ENCODE peak calls at places on chromosomes 16 and 17, in seven cellular contexts. C, E, X, P, J, H and Z are unnamed samples.

GRCh38 chr16:2516391-2517240 is 2.9 kb downstream of the ATP6V0C start:
- DNase-seq in C (no peak), E (no peak), X (no peak), P (peak), J (no peak), H (no peak), Z (no peak)

GRCh38 chr16:87847467-87847784 is 21.9 kb downstream of the SLC7A5 start:
- DNase-seq in C (no peak), E (no peak), X (no peak), P (no peak), J (no peak), H (no peak), Z (no peak)

GRCh38 chr17:76529643-76530488 is 7.6 kb downstream of the CYGB start:
- DNase-seq in C (no peak), E (peak), X (peak), P (peak), J (peak), H (no peak), Z (peak)

GRCh38 chr16:920722-921121 is 50.1 kb downstream of the LMF1 start:
- DNase-seq in C (no peak), E (peak), X (peak), P (no peak), J (peak), H (no peak), Z (peak)

GRCh38 chr17:79791354-79792123 is 5.3 kb downstream of the CBX8 start:
- DNase-seq in C (no peak), E (no peak), X (no peak), P (no peak), J (no peak), H (no peak), Z (no peak)

GRCh38 chr17:39794249-39794970 is 56.7 kb downstream of the GRB7 start:
- DNase-seq in C (no peak), E (no peak), X (no peak), P (no peak), J (no peak), H (no peak), Z (no peak)

GRCh38 chr16:82016268-82016667 is 5.0 kb upstream of the SDR42E1 start:
- DNase-seq in C (peak), E (peak), X (peak), P (no peak), J (no peak), H (no peak), Z (peak)

GRCh38 chr17:42891539-42892152 is 9.0 kb upstream of the G6PC1 start:
- DNase-seq in C (no peak), E (no peak), X (peak), P (peak), J (peak), H (no peak), Z (peak)

GRCh38 chr17:75350706-75351105 is 54.8 kb downstream of the GRB2 start:
- DNase-seq in C (no peak), E (no peak), X (no peak), P (no peak), J (no peak), H (no peak), Z (no peak)

GRCh38 chr16:66988197-66988788 is at the start of gene CES4A:
- DNase-seq in C (no peak), E (peak), X (peak), P (no peak), J (no peak), H (no peak), Z (peak)

GRCh38 chr17:71919181-71919580 is 201.6 kb upstream of the SOX9 start:
- DNase-seq in C (no peak), E (no peak), X (no peak), P (no peak), J (peak), H (no peak), Z (peak)

GRCh38 chr16:49918257-49918656 is 62.3 kb upstream of the ZNF423 start:
- DNase-seq in C (no peak), E (no peak), X (no peak), P (no peak), J (no peak), H (no peak), Z (no peak)

GRCh38 chr16:74503412-74503811 is 82.1 kb upstream of the CLEC18B start:
- DNase-seq in C (no peak), E (no peak), X (no peak), P (no peak), J (no peak), H (no peak), Z (no peak)

GRCh38 chr17:31740611-31741082 is 118.4 kb downstream of the COPRS start:
- DNase-seq in C (no peak), E (peak), X (peak), P (no peak), J (no peak), H (peak), Z (peak)

GRCh38 chr17:59380474-59380873 is 49.0 kb downstream of the YPEL2 start:
- DNase-seq in C (no peak), E (no peak), X (no peak), P (no peak), J (no peak), H (no peak), Z (no peak)

GRCh38 chr16:8375208-8375607 is 215.1 kb downstream of the TMEM114 start:
- DNase-seq in C (no peak), E (no peak), X (no peak), P (no peak), J (no peak), H (no peak), Z (no peak)

GRCh38 chr17:75523647-75524046 is 1.9 kb upstream of the LLGL2 start:
- DNase-seq in C (no peak), E (no peak), X (no peak), P (no peak), J (no peak), H (no peak), Z (no peak)

GRCh38 chr17:78103311-78103710 is 25.2 kb downstream of the TMC6 start:
- DNase-seq in C (no peak), E (no peak), X (no peak), P (no peak), J (no peak), H (no peak), Z (no peak)

GRCh38 chr16:65713409-65713808 is 591.5 kb upstream of the CDH11 start:
- DNase-seq in C (no peak), E (no peak), X (no peak), P (no peak), J (no peak), H (no peak), Z (no peak)

GRCh38 chr16:54873081-54873480 is 57.6 kb upstream of the IRX5 start:
- DNase-seq in C (no peak), E (no peak), X (peak), P (no peak), J (no peak), H (no peak), Z (peak)

GRCh38 chr16:75263963-75264445 is 12.6 kb upstream of the BCAR1 start:
- DNase-seq in C (no peak), E (no peak), X (peak), P (no peak), J (no peak), H (no peak), Z (no peak)

GRCh38 chr17:73316919-73317505 is 5.2 kb upstream of the CDC42EP4 start:
- DNase-seq in C (no peak), E (peak), X (peak), P (no peak), J (no peak), H (no peak), Z (peak)

GRCh38 chr16:68235105-68235881 is 634 bp downstream of the ESRP2 start:
- DNase-seq in C (peak), E (no peak), X (no peak), P (peak), J (no peak), H (no peak), Z (no peak)

GRCh38 chr17:75549246-75550138 is 24.0 kb downstream of the LLGL2 start:
- DNase-seq in C (peak), E (no peak), X (no peak), P (no peak), J (peak), H (no peak), Z (no peak)

GRCh38 chr17:50547035-50547735 is at the start of gene SPATA20:
- DNase-seq in C (peak), E (peak), X (peak), P (peak), J (peak), H (no peak), Z (peak)

GRCh38 chr17:77408284-77408683 is 267.5 kb downstream of the SEC14L1 start:
- DNase-seq in C (no peak), E (no peak), X (no peak), P (peak), J (no peak), H (no peak), Z (no peak)

GRCh38 chr17:4247981-4248388 is 15.8 kb downstream of the ANKFY1 start:
- DNase-seq in C (peak), E (no peak), X (no peak), P (no peak), J (peak), H (no peak), Z (no peak)

GRCh38 chr17:66985838-66986237 is 21.3 kb downstream of the CACNG4 start:
- DNase-seq in C (no peak), E (no peak), X (no peak), P (no peak), J (no peak), H (no peak), Z (no peak)

GRCh38 chr17:71237903-71238538 is 882.8 kb upstream of the SOX9 start:
- DNase-seq in C (no peak), E (peak), X (peak), P (no peak), J (no peak), H (no peak), Z (peak)

GRCh38 chr17:47257651-47258339 is 4.2 kb downstream of the ITGB3 start:
- DNase-seq in C (no peak), E (peak), X (peak), P (no peak), J (no peak), H (no peak), Z (peak)

GRCh38 chr16:63789603-63790002 is 1332.3 kb downstream of the CDH11 start:
- DNase-seq in C (no peak), E (peak), X (peak), P (no peak), J (no peak), H (no peak), Z (no peak)

GRCh38 chr16:4094138-4094773 is 22.0 kb downstream of the ADCY9 start:
- DNase-seq in C (no peak), E (no peak), X (no peak), P (no peak), J (no peak), H (no peak), Z (no peak)

GRCh38 chr17:10384175-10384574 is 11.4 kb upstream of the MYH13 start:
- DNase-seq in C (no peak), E (peak), X (peak), P (no peak), J (no peak), H (no peak), Z (peak)

GRCh38 chr17:57294629-57295501 is 38.5 kb downstream of the MSI2 start:
- DNase-seq in C (no peak), E (no peak), X (no peak), P (no peak), J (no peak), H (no peak), Z (no peak)

GRCh38 chr16:4372578-4373355 is 1.1 kb downstream of the VASN start:
- DNase-seq in C (no peak), E (peak), X (peak), P (peak), J (no peak), H (no peak), Z (peak)

GRCh38 chr16:64167851-64168770 is 953.8 kb downstream of the CDH11 start:
- DNase-seq in C (no peak), E (no peak), X (no peak), P (no peak), J (no peak), H (no peak), Z (no peak)

GRCh38 chr17:66716236-66717026 is 118.5 kb upstream of the CACNG5 start:
- DNase-seq in C (no peak), E (peak), X (no peak), P (no peak), J (no peak), H (no peak), Z (no peak)

GRCh38 chr17:62595484-62595883 is 32.0 kb upstream of the MRC2 start:
- DNase-seq in C (no peak), E (no peak), X (no peak), P (no peak), J (no peak), H (no peak), Z (no peak)

GRCh38 chr17:62597150-62597549 is 30.3 kb upstream of the MRC2 start:
- DNase-seq in C (no peak), E (no peak), X (no peak), P (no peak), J (no peak), H (no peak), Z (no peak)

GRCh38 chr17:62599964-62600657 is 27.4 kb upstream of the MRC2 start:
- DNase-seq in C (no peak), E (no peak), X (no peak), P (no peak), J (no peak), H (no peak), Z (no peak)

GRCh38 chr17:62596662-62597061 is 30.8 kb upstream of the MRC2 start:
- DNase-seq in C (no peak), E (no peak), X (no peak), P (no peak), J (no peak), H (no peak), Z (no peak)

GRCh38 chr17:62597920-62598319 is 29.6 kb upstream of the MRC2 start:
- DNase-seq in C (no peak), E (peak), X (peak), P (peak), J (peak), H (no peak), Z (peak)
- H3K4me3 ChIP-seq in C (no peak), E (no peak), X (no peak), P (no peak), J (no peak), H (no peak), Z (no peak)

DNA sequence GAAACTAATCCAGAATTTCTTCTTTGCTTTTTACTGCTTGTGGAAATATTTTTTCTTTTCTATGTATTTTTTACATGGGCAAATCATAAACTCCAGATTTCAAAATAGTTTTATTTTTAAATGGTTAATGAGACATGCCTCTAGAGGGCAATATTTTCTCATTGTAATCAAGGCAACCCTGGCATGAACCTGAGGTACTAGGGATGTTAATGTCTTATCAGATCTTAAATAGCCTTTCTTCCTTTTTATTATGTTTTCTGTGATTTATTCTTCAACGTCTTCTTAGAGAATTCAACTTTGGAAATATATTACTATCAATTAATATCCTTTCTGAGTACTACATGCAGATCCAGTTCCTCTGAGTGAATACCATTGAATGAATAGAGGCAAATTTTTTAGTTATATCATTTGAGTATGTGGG is 324.7 kb downstream of the BCAS3 start:
- DNase-seq in C (no peak), E (peak), X (peak), P (no peak), J (no peak), H (no peak), Z (peak)
- TF ChIP-seq CTCF in C (peak), E (peak), X (peak), P (peak), J (no peak), H (no peak), Z (peak)

DNA sequence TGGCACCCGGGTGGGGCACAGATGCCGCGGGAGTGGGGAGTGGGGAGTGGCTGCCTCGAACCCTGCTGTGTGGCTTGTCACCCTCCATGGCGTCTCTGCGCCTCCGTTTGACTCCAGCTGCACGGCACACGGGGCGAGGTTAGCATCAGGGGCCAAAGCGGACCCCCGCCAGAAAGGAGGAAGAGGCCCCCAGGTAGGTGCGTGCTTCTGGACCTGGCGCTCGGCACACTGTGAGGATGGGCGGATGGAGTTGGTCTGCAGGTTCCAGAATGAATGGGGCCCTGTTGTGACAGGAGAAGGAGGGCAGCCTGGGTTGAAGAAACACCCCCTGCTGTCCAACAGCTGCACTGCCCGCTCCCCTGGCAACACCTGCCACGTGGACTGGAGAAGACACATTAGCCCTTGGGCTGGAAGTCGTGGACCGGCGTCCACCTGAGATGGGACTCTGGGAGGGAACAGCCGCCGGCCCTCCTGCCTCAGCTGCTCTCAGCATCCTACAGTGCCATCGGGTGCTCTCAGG is 9.4 kb upstream of the FASN start:
- DNase-seq in C (no peak), E (no peak), X (no peak), P (peak), J (no peak), H (no peak), Z (no peak)
- H3K4me3 ChIP-seq in C (no peak), E (no peak), X (no peak), P (no peak), J (no peak), H (no peak), Z (no peak)

DNA sequence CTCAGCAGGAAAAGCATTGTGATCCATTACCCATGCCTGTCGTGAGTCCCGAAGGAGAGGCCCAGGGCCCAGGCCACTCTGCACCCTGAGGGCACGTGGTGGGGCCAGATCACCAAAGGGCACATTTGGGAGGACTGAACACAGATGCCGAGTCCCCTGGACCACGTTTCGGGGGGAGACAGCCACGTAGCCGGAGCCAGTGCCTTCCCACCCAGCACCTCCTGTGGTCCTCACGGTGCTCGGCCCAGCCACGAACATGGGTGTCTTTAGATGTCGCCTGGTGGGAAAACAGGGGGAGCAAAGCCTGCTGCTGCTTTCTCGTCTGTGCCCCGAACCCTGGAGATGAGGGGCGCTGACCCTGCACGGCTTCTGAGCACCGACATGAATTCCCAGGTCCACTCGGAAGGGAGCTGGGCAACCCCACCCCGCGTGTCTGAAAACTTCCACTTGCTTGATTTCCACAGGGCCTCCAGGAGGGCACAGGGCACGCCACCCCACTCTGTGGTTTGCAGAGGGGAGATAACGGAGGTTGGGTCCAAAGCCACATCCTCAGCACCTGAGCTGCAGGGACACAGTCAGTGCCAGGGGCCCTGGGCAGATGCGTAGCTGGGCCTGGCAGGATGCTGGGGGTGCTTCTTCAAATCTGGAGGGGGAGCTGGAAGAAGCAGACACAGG is 14.4 kb downstream of the CBFA2T3 start:
- DNase-seq in C (no peak), E (no peak), X (no peak), P (no peak), J (no peak), H (no peak), Z (no peak)
- TF ChIP-seq CTCF in C (no peak), E (no peak), X (no peak), P (no peak), J (no peak), H (no peak), Z (no peak)

DNA sequence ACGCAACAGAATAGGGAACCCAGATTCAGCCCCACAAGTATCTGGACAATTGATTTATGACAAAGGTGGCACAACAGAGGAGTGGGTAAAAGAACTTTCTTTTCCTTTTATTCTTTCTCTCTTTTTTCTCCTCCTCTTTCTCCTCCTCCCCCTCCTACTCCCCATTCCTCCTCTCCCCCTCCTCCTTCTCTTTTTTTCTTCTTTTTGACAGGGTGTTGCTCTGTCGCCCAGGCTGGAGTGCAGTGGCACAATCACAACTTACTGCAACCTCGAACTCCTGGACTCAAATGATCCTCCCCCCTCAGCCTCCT is 16.1 kb downstream of the GNGT2 start:
- DNase-seq in C (no peak), E (no peak), X (no peak), P (no peak), J (no peak), H (no peak), Z (no peak)
- H3K4me3 ChIP-seq in C (no peak), E (no peak), X (peak), P (no peak), J (no peak), H (no peak), Z (no peak)